ENCODE peak calls at places on chromosome 22, in six cellular contexts. Y, A, Q, S, H and E are unnamed samples. For H3F3A, the result is how much of the 10 kb centered on the place peaks cover.

GRCh38 chr22:17110791-17111550 is 10.2 kb downstream of the TMEM121B start:
- DNase-seq in Y (no peak), S (no peak), H (no peak), Q (no peak), A (no peak), E (no peak)

GRCh38 chr22:41782316-41782715 is 18.2 kb upstream of the CCDC134 start:
- DNase-seq in Y (no peak), Q (no peak), H (no peak), A (no peak), S (no peak), E (no peak)

GRCh38 chr22:32661296-32661695 is 140.2 kb upstream of the TIMP3 start:
- DNase-seq in Y (peak), A (no peak), H (no peak), S (no peak), Q (no peak), E (peak)

GRCh38 chr22:50275181-50276055 is 5.2 kb upstream of the MAPK11 start:
- DNase-seq in S (no peak), Q (no peak), A (no peak), H (no peak), Y (no peak), E (no peak)

GRCh38 chr22:33461698-33462434 is 403.7 kb upstream of the SYN3 start:
- DNase-seq in A (no peak), S (no peak), Q (no peak), H (no peak), Y (no peak), E (no peak)

GRCh38 chr22:46508391-46508999 is 28.9 kb downstream of the CELSR1 start:
- DNase-seq in Q (no peak), A (peak), S (peak), Y (no peak), H (no peak), E (peak)

GRCh38 chr22:47335958-47336357 is 573.5 kb downstream of the TBC1D22A start:
- DNase-seq in Y (no peak), Q (no peak), S (no peak), A (no peak), H (no peak), E (no peak)

GRCh38 chr22:29040385-29041275 is 21.0 kb downstream of the C22orf31 start:
- DNase-seq in Y (peak), S (peak), H (peak), Q (peak), A (peak), E (peak)

GRCh38 chr22:49261616-49262015 is 566.1 kb downstream of the BRD1 start:
- DNase-seq in Q (no peak), A (no peak), S (no peak), H (no peak), Y (no peak), E (no peak)

GRCh38 chr22:27768027-27768640 is 33.4 kb downstream of the MN1 start:
- DNase-seq in S (no peak), H (no peak), A (no peak), Y (no peak), Q (no peak), E (no peak)

GRCh38 chr22:42745118-42745517 is 24.4 kb upstream of the A4GALT start:
- DNase-seq in S (no peak), H (no peak), Y (peak), Q (no peak), A (no peak), E (peak)

GRCh38 chr22:27474112-27474571 is 327.4 kb downstream of the MN1 start:
- DNase-seq in Y (peak), Q (peak), S (no peak), A (no peak), H (no peak), E (peak)

GRCh38 chr22:26846645-26847044 is 189.3 kb downstream of the MIAT start:
- DNase-seq in Q (no peak), H (no peak), Y (no peak), S (no peak), A (no peak), E (no peak)

GRCh38 chr22:30015846-30016245 is 64.4 kb upstream of the HORMAD2 start:
- DNase-seq in S (no peak), Y (no peak), A (no peak), H (no peak), Q (peak), E (peak)

GRCh38 chr22:29325785-29326315 is 10.4 kb upstream of the RASL10A start:
- DNase-seq in S (no peak), Q (no peak), H (no peak), A (no peak), Y (no peak), E (no peak)

GRCh38 chr22:41579997-41580355 is 9.7 kb downstream of the PMM1 start:
- DNase-seq in S (no peak), A (no peak), Y (no peak), Q (no peak), H (no peak), E (no peak)

GRCh38 chr22:19109198-19110063 is 12.8 kb downstream of the DGCR2 start:
- DNase-seq in S (no peak), Y (no peak), A (no peak), H (peak), Q (no peak), E (peak)

GRCh38 chr22:32644252-32645100 is 157.0 kb upstream of the TIMP3 start:
- DNase-seq in H (no peak), Y (peak), A (peak), S (no peak), Q (no peak), E (peak)

GRCh38 chr22:49087163-49087562 is 740.5 kb downstream of the BRD1 start:
- DNase-seq in H (no peak), Q (no peak), S (no peak), Y (no peak), A (no peak), E (no peak)

GRCh38 chr22:50612715-50613221 is 12.2 kb downstream of the MAPK8IP2 start:
- DNase-seq in A (peak), H (no peak), Y (peak), S (peak), Q (no peak), E (no peak)

GRCh38 chr22:46798041-46798365 is 35.6 kb downstream of the TBC1D22A start:
- DNase-seq in A (no peak), Y (no peak), S (no peak), Q (no peak), H (no peak), E (no peak)

GRCh38 chr22:38868886-38869381 is 3.1 kb downstream of the CBX6 start:
- DNase-seq in H (peak), Q (peak), Y (peak), S (peak), A (peak), E (peak)
- H3F3A ChIP-seq in H (under half), Q (under half), Y (under half), S (under half), A (under half), E (under half)

DNA sequence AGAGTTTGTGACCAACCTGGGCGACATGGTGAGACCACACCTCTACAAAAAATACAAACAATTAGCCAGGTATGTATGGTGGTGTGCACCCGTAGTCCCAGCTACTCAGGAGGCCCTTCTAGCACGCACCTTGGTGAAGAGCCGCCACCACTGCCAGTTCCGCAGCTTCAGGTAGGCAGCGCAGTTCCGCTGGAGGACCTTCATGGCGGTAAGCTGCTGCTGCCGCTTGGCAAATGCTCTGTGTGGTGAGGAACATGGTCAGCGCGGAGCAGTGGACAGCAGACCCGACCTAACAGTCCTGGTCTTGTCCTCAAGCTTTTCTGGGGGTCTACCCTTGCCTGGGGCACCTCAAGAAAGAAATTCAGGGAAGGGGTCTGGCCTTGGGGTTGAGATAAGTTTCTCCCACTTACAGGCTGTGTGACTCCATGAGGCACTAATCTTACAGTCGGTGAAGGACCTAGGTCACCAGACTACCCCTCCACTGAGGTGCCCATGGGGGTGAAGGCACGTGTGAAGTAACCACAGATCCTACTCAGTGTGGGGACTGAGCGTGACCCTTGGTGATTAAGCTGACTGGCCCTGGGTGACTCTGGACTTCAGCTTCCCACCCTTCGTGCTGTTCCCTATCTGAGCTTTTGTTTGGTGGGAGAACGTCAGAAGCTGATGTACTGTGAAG is 49.6 kb downstream of the APOL1 start:
- DNase-seq in A (no peak), H (no peak), S (no peak), Y (no peak), Q (no peak), E (no peak)
- H3F3A ChIP-seq in A (under half), H (under half), S (under half), Y (half or more), Q (under half), E (under half)

DNA sequence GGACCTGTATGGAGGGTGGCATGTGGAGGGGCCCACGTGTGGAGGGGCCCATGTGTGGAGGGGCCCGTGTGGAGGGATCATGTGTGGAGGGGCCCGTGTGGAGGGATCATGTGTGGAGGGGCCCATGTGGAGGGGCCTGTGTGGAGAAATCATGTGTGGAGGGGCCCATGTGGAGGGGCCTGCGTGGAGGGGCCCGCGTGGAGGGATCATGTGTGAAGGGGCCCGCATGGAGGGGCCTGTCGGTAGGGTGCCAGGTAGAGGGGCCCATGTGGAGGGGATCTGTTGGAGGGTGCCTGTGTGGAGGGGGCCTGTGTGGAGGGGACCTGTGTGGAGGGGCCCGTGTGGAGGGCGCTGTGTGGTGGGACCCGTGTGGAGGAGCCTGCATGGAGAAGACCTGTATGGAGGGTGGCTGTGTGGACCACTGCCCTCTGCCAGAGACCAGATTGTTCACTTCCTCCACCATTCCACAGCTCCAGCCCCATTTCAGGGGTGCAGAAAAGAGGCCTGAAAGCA is 47.0 kb downstream of the IGLL5 start:
- DNase-seq in S (no peak), H (no peak), Y (no peak), Q (no peak), A (no peak), E (no peak)
- H3F3A ChIP-seq in S (under half), H (under half), Y (under half), Q (under half), A (under half), E (under half)

GRCh38 chr22:36162127-36163034 is 1.8 kb upstream of the APOL3 start:
- DNase-seq in H (peak), Y (no peak), A (no peak), S (no peak), Q (no peak), E (no peak)
- H3F3A ChIP-seq in H (under half), Y (under half), A (under half), S (under half), Q (under half), E (under half)

GRCh38 chr22:37230673-37231405 is 13.2 kb downstream of the RAC2 start:
- DNase-seq in A (no peak), S (no peak), H (peak), Y (no peak), Q (no peak), E (no peak)
- H3F3A ChIP-seq in A (under half), S (under half), H (half or more), Y (under half), Q (under half), E (under half)

GRCh38 chr22:36294801-36295200 is 41.9 kb downstream of the APOL1 start:
- DNase-seq in A (no peak), Q (no peak), H (no peak), Y (no peak), S (no peak), E (no peak)

GRCh38 chr22:36295247-36295646 is 42.3 kb downstream of the APOL1 start:
- DNase-seq in Y (no peak), A (no peak), H (no peak), Q (no peak), S (no peak), E (no peak)

GRCh38 chr22:36297568-36297967 is 44.6 kb downstream of the APOL1 start:
- DNase-seq in A (no peak), H (no peak), Y (no peak), Q (no peak), S (no peak), E (no peak)

GRCh38 chr22:36298118-36298517 is 45.2 kb downstream of the APOL1 start:
- DNase-seq in S (no peak), Q (no peak), A (no peak), Y (no peak), H (no peak), E (no peak)

GRCh38 chr22:36296690-36297089 is 43.8 kb downstream of the APOL1 start:
- DNase-seq in S (no peak), Q (no peak), H (no peak), Y (no peak), A (no peak), E (no peak)
- H3F3A ChIP-seq in S (under half), Q (under half), H (under half), Y (half or more), A (under half), E (half or more)

DNA sequence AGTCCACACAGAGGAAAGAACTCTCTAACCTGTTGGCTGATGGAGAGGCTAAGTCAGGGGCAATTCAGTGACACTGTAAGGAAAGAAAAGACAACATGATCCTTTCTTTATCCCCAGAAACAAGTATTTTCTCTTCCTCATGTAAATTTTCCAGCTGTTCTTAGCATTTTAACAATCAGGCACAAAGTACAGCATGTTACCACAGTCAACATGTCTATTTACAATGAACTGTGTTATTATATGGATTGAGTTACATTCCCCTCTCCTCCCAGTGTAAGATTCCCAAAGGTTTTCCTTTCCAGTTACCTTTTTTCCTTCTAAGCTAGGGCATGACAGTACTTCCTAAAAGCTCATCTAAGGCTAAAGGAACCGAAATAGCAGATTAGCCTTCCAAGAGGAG is 26.7 kb downstream of the NUP50 start:
- DNase-seq in Y (no peak), Q (no peak), S (no peak), H (no peak), A (no peak), E (no peak)
- H3F3A ChIP-seq in Y (under half), Q (under half), S (under half), H (under half), A (under half), E (under half)

GRCh38 chr22:31616315-31616980 is 45.6 kb downstream of the PISD start:
- DNase-seq in H (peak), Y (no peak), A (no peak), S (no peak), Q (no peak), E (no peak)
- H3F3A ChIP-seq in H (under half), Y (under half), A (under half), S (under half), Q (under half), E (under half)

GRCh38 chr22:38863531-38864131 is 8.4 kb downstream of the CBX6 start:
- DNase-seq in A (no peak), S (no peak), Y (no peak), Q (no peak), H (no peak), E (no peak)
- H3F3A ChIP-seq in A (under half), S (under half), Y (under half), Q (under half), H (under half), E (under half)